ENCODE peak calls at places on chromosomes 11 and 22, in ten cellular contexts. Z is PC-3, Q is GM23338, Y is lower leg skin, E is brain microvascular endothelial cell, S is astrocyte of the cerebellum, A is psoas muscle, W is astrocyte of the spinal cord, L is A549, B is AG09309. I is an unnamed sample.
A peak's percentile ranks its signal among the peaks of the same experiment; 100 is the strongest.

GRCh38 chr22:29729161-29729560 is 9.4 kb downstream of the CABP7 start:
- DNase-seq in Z (no peak), Q (no peak), Y (no peak), E (no peak), S (no peak), A (no peak), W (no peak), L (no peak), B (no peak), I (no peak)

GRCh38 chr11:64850979-64851567 is 6.6 kb upstream of the CDC42BPG start:
- DNase-seq in Z (no peak), Q (peak; percentile 67), Y (no peak), E (no peak), S (no peak), A (no peak), W (no peak), L (no peak), B (no peak), I (no peak)

GRCh38 chr11:134537941-134538340 is 125.9 kb upstream of the B3GAT1 start:
- DNase-seq in Z (no peak), Q (no peak), Y (peak; percentile 76), E (no peak), S (no peak), A (no peak), W (no peak), L (no peak), B (no peak), I (no peak)

GRCh38 chr22:39352301-39352867 is 2.6 kb downstream of the SYNGR1 start:
- DNase-seq in Z (no peak), Q (no peak), Y (no peak), E (no peak), S (no peak), A (no peak), W (no peak), L (no peak), B (no peak), I (no peak)

GRCh38 chr11:57338152-57338551 is at the start of gene P2RX3:
- DNase-seq in Z (no peak), Q (no peak), Y (no peak), E (no peak), S (no peak), A (no peak), W (no peak), L (no peak), B (no peak), I (no peak)

GRCh38 chr11:106989056-106989455 is 29.2 kb downstream of the GUCY1A2 start:
- DNase-seq in Z (peak; percentile 47), Q (no peak), Y (no peak), E (no peak), S (no peak), A (no peak), W (peak; percentile 43), L (no peak), B (no peak), I (no peak)

GRCh38 chr22:46537221-46537945 is at the start of gene CELSR1:
- DNase-seq in Z (peak; percentile 55), Q (peak; percentile 71), Y (no peak), E (no peak), S (no peak), A (no peak), W (no peak), L (peak; percentile 72), B (no peak), I (no peak)

GRCh38 chr11:29518389-29519174 is 498.2 kb downstream of the KCNA4 start:
- DNase-seq in Z (no peak), Q (peak; percentile 67), Y (no peak), E (no peak), S (no peak), A (no peak), W (no peak), L (no peak), B (no peak), I (no peak)

GRCh38 chr11:92707173-92707619 is 262.3 kb upstream of the MTNR1B start:
- DNase-seq in Z (no peak), Q (no peak), Y (peak; percentile 84), E (no peak), S (no peak), A (no peak), W (no peak), L (no peak), B (no peak), I (no peak)

GRCh38 chr11:129242855-129243254 is 50.7 kb upstream of the ARHGAP32 start:
- DNase-seq in Z (no peak), Q (no peak), Y (no peak), E (no peak), S (no peak), A (no peak), W (no peak), L (no peak), B (no peak), I (no peak)

GRCh38 chr11:10164621-10165020 is 129.4 kb downstream of the SBF2 start:
- DNase-seq in Z (no peak), Q (no peak), Y (no peak), E (no peak), S (no peak), A (no peak), W (no peak), L (no peak), B (no peak), I (no peak)

GRCh38 chr11:107898270-107898669 is 30.0 kb upstream of the RAB39A start:
- DNase-seq in Z (peak; percentile 81), Q (peak; percentile 62), Y (no peak), E (peak; percentile 35), S (peak; percentile 48), A (no peak), W (peak; percentile 59), L (peak; percentile 8), B (peak; percentile 18), I (no peak)

GRCh38 chr11:120112174-120112796 is 25.6 kb downstream of the TRIM29 start:
- DNase-seq in Z (no peak), Q (peak; percentile 56), Y (no peak), E (no peak), S (no peak), A (no peak), W (no peak), L (no peak), B (no peak), I (no peak)

GRCh38 chr11:73999581-74000306 is 9.1 kb downstream of the UCP3 start:
- DNase-seq in Z (no peak), Q (no peak), Y (peak; percentile 67), E (no peak), S (no peak), A (no peak), W (no peak), L (no peak), B (no peak), I (no peak)

GRCh38 chr11:46738887-46739286 is 19.9 kb downstream of the F2 start:
- DNase-seq in Z (no peak), Q (peak; percentile 36), Y (peak; percentile 42), E (no peak), S (no peak), A (no peak), W (no peak), L (no peak), B (no peak), I (no peak)

GRCh38 chr11:67255864-67256263 is 10.4 kb upstream of the GRK2 start:
- DNase-seq in Z (no peak), Q (no peak), Y (no peak), E (no peak), S (no peak), A (no peak), W (no peak), L (no peak), B (no peak), I (no peak)

GRCh38 chr22:20508815-20509271 is 1.4 kb downstream of the MED15 start:
- DNase-seq in Z (no peak), Q (no peak), Y (no peak), E (no peak), S (no peak), A (no peak), W (no peak), L (no peak), B (no peak), I (no peak)
- H3K4me3 ChIP-seq in Z (peak overlapping the region; percentile 80), Q (peak overlapping the region; percentile 76), Y (no peak overlapping the region), E (peak overlapping the region; percentile 94), S (peak overlapping the region; percentile 56), A (peak overlapping the region; percentile 83), W (peak overlapping the region; percentile 98), L (peak overlapping the region; percentile 85), B (peak overlapping the region; percentile 92), I (peak overlapping the region; percentile 90)

GRCh38 chr11:25737071-25737675 is 594.8 kb upstream of the ANO3 start:
- DNase-seq in Z (no peak), Q (no peak), Y (no peak), E (no peak), S (no peak), A (no peak), W (no peak), L (no peak), B (no peak), I (no peak)

GRCh38 chr11:25741886-25742285 is 590.0 kb upstream of the ANO3 start:
- DNase-seq in Z (no peak), Q (no peak), Y (no peak), E (no peak), S (no peak), A (no peak), W (no peak), L (no peak), B (no peak), I (no peak)

DNA sequence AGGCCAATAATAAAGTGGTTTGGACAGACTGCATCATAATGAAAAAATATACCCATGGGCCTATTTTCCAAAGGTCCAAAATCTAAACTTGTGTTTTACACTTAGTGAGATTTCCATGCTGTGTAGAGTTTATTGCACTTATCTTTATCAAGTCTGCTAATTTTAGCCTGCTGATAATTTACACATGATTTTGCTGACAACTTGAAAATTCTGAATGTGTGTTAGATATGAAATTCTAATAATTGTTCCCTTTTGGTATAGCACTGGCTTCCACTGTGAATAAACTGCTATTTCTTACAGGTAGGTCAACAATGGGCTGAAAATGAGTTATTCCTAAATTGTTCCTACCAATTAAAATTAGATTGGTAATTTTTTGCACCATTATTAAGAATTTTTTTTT is 589.1 kb upstream of the ANO3 start:
- DNase-seq in Z (no peak), Q (no peak), Y (no peak), E (no peak), S (no peak), A (no peak), W (no peak), L (no peak), B (no peak), I (no peak)
- TF ChIP-seq CTCF in Z (no peak), Q (no peak), Y (no peak), E (no peak), S (no peak), A (no peak), W (no peak), L (no peak), B (no peak), I (no peak)

DNA sequence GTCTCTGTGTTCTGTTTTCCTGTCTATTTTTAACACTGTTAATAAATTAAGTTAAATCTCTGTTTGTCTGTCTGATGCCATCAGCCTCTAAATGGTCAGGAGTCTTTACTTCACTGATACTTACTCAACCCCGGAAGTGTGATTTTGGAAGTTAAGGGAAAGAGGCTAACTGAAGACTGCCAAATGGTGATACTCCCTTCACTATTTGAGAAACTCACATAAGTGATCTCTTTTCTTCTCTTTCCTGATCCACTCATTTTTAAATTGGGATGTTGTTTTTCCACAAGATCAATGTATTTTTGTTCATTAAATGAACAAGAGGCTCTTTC is 389 bp upstream of the CASP12 start:
- DNase-seq in Z (no peak), Q (no peak), Y (no peak), E (no peak), S (no peak), A (no peak), W (no peak), L (no peak), B (no peak), I (no peak)
- H3K4me3 ChIP-seq in Z (no peak overlapping the region), Q (no peak overlapping the region), Y (no peak overlapping the region), E (no peak overlapping the region), S (no peak overlapping the region), A (peak overlapping the region; percentile 26), W (no peak overlapping the region), L (no peak overlapping the region), B (no peak overlapping the region), I (no peak overlapping the region)

GRCh38 chr11:6473481-6474422 is at the start of gene TRIM3:
- DNase-seq in Z (peak; percentile 82), Q (peak; percentile 89), Y (peak; percentile 98), E (peak; percentile 85), S (peak; percentile 43), A (peak; percentile 96), W (peak; percentile 91), L (peak; percentile 90), B (peak; percentile 45), I (peak; percentile 35)
- TF ChIP-seq CTCF in Z (peak; percentile 49), Q (peak; percentile 35), Y (no peak), E (peak; percentile 62), S (peak; percentile 43), A (no peak), W (peak; percentile 53), L (peak; percentile 45), B (peak; percentile 50), I (peak; percentile 47)